ENCODE peak calls at places on chromosomes 12 and 14, in four cellular contexts. Q is stimulated activated CD4-positive, alpha-beta T cell treated with anti-CD3 and anti-CD28 coated beads, Interleukin-1b, Interleukin-23, amount 100 ng/mL, for 1 hour; S is mucosa of gallbladder; Y is naive B cell. A is an unnamed sample.

GRCh38 chr12:54749191-54749818 is 101.1 kb upstream of the DCD start:
- DNase-seq in Y (peak; percentile 46), S (peak; percentile 26), Q (peak; percentile 8), A (no peak)

GRCh38 chr14:91154851-91155625 is 41.2 kb downstream of the DGLUCY start:
- DNase-seq in S (peak; percentile 29), Y (no peak), Q (no peak), A (no peak)

GRCh38 chr12:108611884-108612415 is 14.1 kb upstream of the TMEM119 start:
- DNase-seq in Y (peak; percentile 66), Q (no peak), S (no peak), A (no peak)

GRCh38 chr14:97219356-97220017 is 422.3 kb downstream of the VRK1 start:
- DNase-seq in Y (no peak), Q (no peak), S (no peak), A (no peak)

GRCh38 chr14:65352964-65353530 is 59.5 kb upstream of the FUT8 start:
- DNase-seq in Q (no peak), S (no peak), Y (peak; percentile 12), A (no peak)

GRCh38 chr12:546265-546919 is 86.7 kb downstream of the B4GALNT3 start:
- DNase-seq in Q (no peak), S (no peak), Y (no peak), A (no peak)

GRCh38 chr12:32033411-32033810 is 73.2 kb upstream of the BICD1 start:
- DNase-seq in Y (no peak), S (no peak), Q (no peak), A (no peak)

GRCh38 chr14:88470542-88471440 is 84.0 kb downstream of the PTPN21 start:
- DNase-seq in S (no peak), Y (no peak), Q (no peak), A (no peak)

GRCh38 chr12:52181757-52182156 is 10.1 kb downstream of the KRT80 start:
- DNase-seq in Q (no peak), Y (no peak), S (no peak), A (peak; percentile 85)

GRCh38 chr12:100995201-100995600 is 200.6 kb downstream of the ANO4 start:
- DNase-seq in S (no peak), Q (no peak), Y (no peak), A (no peak)

GRCh38 chr12:104374806-104375205 is 71.3 kb downstream of the EID3 start:
- DNase-seq in Q (no peak), Y (no peak), S (no peak), A (no peak)

GRCh38 chr12:50979369-50980052 is 27.2 kb downstream of the HIGD1C start:
- DNase-seq in S (no peak), Q (no peak), Y (no peak), A (no peak)

GRCh38 chr12:93895096-93895460 is 217.9 kb downstream of the CRADD start:
- DNase-seq in Q (no peak), S (no peak), Y (no peak), A (no peak)

GRCh38 chr12:116381744-116382455 is 104.4 kb upstream of the MED13L start:
- DNase-seq in Y (no peak), S (no peak), Q (no peak), A (peak; percentile 77)

GRCh38 chr12:132176920-132177551 is 32.8 kb downstream of the NOC4L start:
- DNase-seq in Q (no peak), S (no peak), Y (no peak), A (no peak)

GRCh38 chr12:70645494-70646317 is 8.5 kb upstream of the PTPRB start:
- DNase-seq in Q (no peak), Y (no peak), S (peak; percentile 73), A (no peak)

GRCh38 chr14:29721586-29721985 is 206.1 kb downstream of the PRKD1 start:
- DNase-seq in Q (no peak), S (no peak), Y (no peak), A (no peak)

GRCh38 chr14:50823051-50823762 is 7.8 kb downstream of the NIN start:
- DNase-seq in Y (no peak), Q (no peak), S (no peak), A (no peak)

GRCh38 chr14:72736348-72736747 is 157.6 kb downstream of the DPF3 start:
- DNase-seq in Y (no peak), S (no peak), Q (no peak), A (no peak)

GRCh38 chr14:34203271-34203722 is 252.4 kb upstream of the EGLN3 start:
- DNase-seq in Y (no peak), S (no peak), Q (no peak), A (no peak)

GRCh38 chr12:92735131-92735721 is 32.4 kb downstream of the PLEKHG7 start:
- DNase-seq in Q (no peak), S (peak; percentile 12), Y (no peak), A (peak; percentile 65)

GRCh38 chr14:36580856-36581831 is 1.3 kb downstream of the NKX2-8 start:
- DNase-seq in S (no peak), Y (no peak), Q (no peak), A (no peak)

GRCh38 chr12:62983594-62983993 is 48.6 kb upstream of the PPM1H start:
- DNase-seq in Q (no peak), S (no peak), Y (no peak), A (no peak)

GRCh38 chr12:78002878-78003277 is 172.2 kb downstream of the NAV3 start:
- DNase-seq in S (no peak), Y (no peak), Q (no peak), A (peak; percentile 5)

GRCh38 chr14:90720336-90720735 is 95.9 kb downstream of the TTC7B start:
- DNase-seq in S (no peak), Q (no peak), Y (no peak), A (no peak)

GRCh38 chr14:90999299-90999698 is 61.1 kb downstream of the RPS6KA5 start:
- DNase-seq in S (no peak), Q (no peak), Y (no peak), A (no peak)

GRCh38 chr12:2498961-2499500 is 295.7 kb upstream of the FKBP4 start:
- DNase-seq in S (peak; percentile 51), Q (no peak), Y (no peak), A (no peak)

GRCh38 chr12:82721726-82722125 is 35.0 kb downstream of the TMTC2 start:
- DNase-seq in S (no peak), Q (no peak), Y (no peak), A (no peak)

GRCh38 chr14:86790408-86791364 is 1202.3 kb downstream of the GALC start:
- DNase-seq in S (no peak), Y (no peak), Q (no peak), A (no peak)

GRCh38 chr14:65639216-65639615 is 226.7 kb downstream of the FUT8 start:
- DNase-seq in Q (no peak), Y (no peak), S (no peak), A (no peak)

GRCh38 chr12:6215932-6216494 is 15.8 kb downstream of the CD9 start:
- DNase-seq in Q (no peak), Y (no peak), S (peak; percentile 90), A (no peak)

GRCh38 chr12:701896-702539 is 38.8 kb upstream of the NINJ2 start:
- DNase-seq in Y (no peak), Q (no peak), S (no peak), A (no peak)

GRCh38 chr14:85534914-85535313 is 5.0 kb downstream of the FLRT2 start:
- DNase-seq in S (no peak), Y (no peak), Q (no peak), A (no peak)

GRCh38 chr14:61479746-61480502 is 158.5 kb downstream of the PRKCH start:
- DNase-seq in S (no peak), Q (no peak), Y (no peak), A (no peak)

A was measured in brain pericyte.